ENCODE peak calls at places on chromosome 19, in eight cellular contexts. L is breast epithelium, H is HCT116, W is DND-41, X is IMR-90, I is AG04450, A is left ventricle myocardium inferior, Y is PC-3. E is an unnamed sample. For H3K27me3, the result is how much of the 10 kb centered on the place peaks cover.

GRCh38 chr19:11539495-11540365 is 1.1 kb downstream of the CNN1 start:
- DNase-seq in L (peak), H (no peak), W (no peak), X (peak), I (no peak), A (peak), Y (no peak), E (no peak)

GRCh38 chr19:4172861-4173473 is 9.4 kb downstream of the SIRT6 start:
- DNase-seq in L (no peak), H (no peak), W (peak), X (peak), I (no peak), A (peak), Y (peak), E (no peak)

GRCh38 chr19:30649934-30650614 is 277.9 kb downstream of the ZNF536 start:
- DNase-seq in L (no peak), H (peak), W (peak), X (peak), I (no peak), A (no peak), Y (peak), E (no peak)

GRCh38 chr19:15563325-15563794 is 51.7 kb upstream of the CYP4F8 start:
- DNase-seq in L (no peak), H (no peak), W (no peak), X (no peak), I (no peak), A (peak), Y (peak), E (no peak)

GRCh38 chr19:15430526-15431120 is 11.8 kb upstream of the AKAP8L start:
- DNase-seq in L (no peak), H (no peak), W (no peak), X (no peak), I (no peak), A (no peak), Y (no peak), E (no peak)

GRCh38 chr19:31980851-31981250 is 364.6 kb upstream of the ZNF507 start:
- DNase-seq in L (no peak), H (no peak), W (no peak), X (no peak), I (no peak), A (no peak), Y (no peak), E (no peak)

GRCh38 chr19:4814625-4815425 is 16.7 kb downstream of the TICAM1 start:
- DNase-seq in L (no peak), H (no peak), W (no peak), X (peak), I (peak), A (no peak), Y (no peak), E (no peak)

GRCh38 chr19:45883586-45883880 is 2.4 kb downstream of the IRF2BP1 start:
- DNase-seq in L (no peak), H (no peak), W (no peak), X (no peak), I (no peak), A (no peak), Y (no peak), E (no peak)

GRCh38 chr19:33175156-33175782 is 18.9 kb upstream of the LRP3 start:
- DNase-seq in L (no peak), H (no peak), W (no peak), X (no peak), I (no peak), A (no peak), Y (no peak), E (no peak)

GRCh38 chr19:46716672-46717033 is 261 bp downstream of the PRKD2 start:
- DNase-seq in L (no peak), H (no peak), W (no peak), X (no peak), I (no peak), A (no peak), Y (no peak), E (no peak)

GRCh38 chr19:5017235-5017634 is 48.3 kb downstream of the KDM4B start:
- DNase-seq in L (no peak), H (no peak), W (no peak), X (no peak), I (no peak), A (no peak), Y (no peak), E (no peak)

GRCh38 chr19:3284759-3285646 is 60.5 kb downstream of the CELF5 start:
- DNase-seq in L (peak), H (peak), W (peak), X (peak), I (peak), A (peak), Y (peak), E (peak)

GRCh38 chr19:46416077-46416709 is 2.8 kb upstream of the CCDC8 start:
- DNase-seq in L (peak), H (peak), W (peak), X (peak), I (peak), A (peak), Y (peak), E (peak)

GRCh38 chr19:1247747-1248453 is 483 bp upstream of the MIDN start:
- DNase-seq in L (no peak), H (no peak), W (no peak), X (peak), I (no peak), A (peak), Y (peak), E (no peak)

GRCh38 chr19:51012661-51013190 is 6.8 kb downstream of the KLK10 start:
- DNase-seq in L (no peak), H (no peak), W (no peak), X (no peak), I (no peak), A (no peak), Y (peak), E (no peak)

GRCh38 chr19:10195199-10195519 is 406 bp upstream of the DNMT1 start:
- DNase-seq in L (no peak), H (no peak), W (no peak), X (no peak), I (no peak), A (no peak), Y (no peak), E (no peak)

GRCh38 chr19:10286803-10287737 is at the start of gene ICAM4:
- DNase-seq in L (no peak), H (no peak), W (peak), X (peak), I (no peak), A (peak), Y (no peak), E (no peak)

GRCh38 chr19:6739390-6739883 is at the start of gene TRIP10:
- DNase-seq in L (peak), H (no peak), W (peak), X (peak), I (no peak), A (peak), Y (peak), E (no peak)

GRCh38 chr19:56750658-56751057 is 79.1 kb upstream of the ZNF835 start:
- DNase-seq in L (no peak), H (no peak), W (no peak), X (no peak), I (no peak), A (no peak), Y (no peak), E (no peak)

GRCh38 chr19:44597131-44597491 is 16.3 kb upstream of the IGSF23 start:
- DNase-seq in L (no peak), H (no peak), W (no peak), X (no peak), I (no peak), A (no peak), Y (no peak), E (no peak)

GRCh38 chr19:39207293-39207836 is 3.3 kb upstream of the SYCN start:
- DNase-seq in L (no peak), H (no peak), W (no peak), X (no peak), I (no peak), A (no peak), Y (no peak), E (no peak)

GRCh38 chr19:1907563-1908363 is 2.6 kb downstream of the ADAT3 start:
- DNase-seq in L (peak), H (no peak), W (no peak), X (no peak), I (no peak), A (no peak), Y (peak), E (no peak)

GRCh38 chr19:45554481-45554880 is 30.1 kb downstream of the OPA3 start:
- DNase-seq in L (no peak), H (no peak), W (no peak), X (no peak), I (no peak), A (no peak), Y (no peak), E (no peak)

GRCh38 chr19:18173054-18173571 is 500 bp upstream of the IFI30 start:
- DNase-seq in L (peak), H (no peak), W (no peak), X (no peak), I (no peak), A (peak), Y (no peak), E (no peak)

GRCh38 chr19:5590151-5590864 is 22.6 kb upstream of the TINCR start:
- DNase-seq in L (no peak), H (no peak), W (no peak), X (no peak), I (no peak), A (no peak), Y (no peak), E (no peak)

GRCh38 chr19:6092329-6093286 is 17.7 kb downstream of the RFX2 start:
- DNase-seq in L (peak), H (peak), W (no peak), X (peak), I (no peak), A (peak), Y (peak), E (peak)

GRCh38 chr19:11273288-11273687 is 11.0 kb upstream of the DOCK6 start:
- DNase-seq in L (no peak), H (no peak), W (no peak), X (no peak), I (no peak), A (no peak), Y (no peak), E (no peak)

GRCh38 chr19:5789886-5790572 is 934 bp downstream of the DUS3L start:
- DNase-seq in L (peak), H (no peak), W (no peak), X (no peak), I (no peak), A (no peak), Y (no peak), E (no peak)

GRCh38 chr19:11024259-11024658 is 63.4 kb downstream of the SMARCA4 start:
- DNase-seq in L (no peak), H (no peak), W (no peak), X (no peak), I (no peak), A (no peak), Y (no peak), E (no peak)

GRCh38 chr19:47142779-47143178 is 12.1 kb downstream of the SAE1 start:
- DNase-seq in L (no peak), H (no peak), W (no peak), X (no peak), I (no peak), A (no peak), Y (no peak), E (no peak)

GRCh38 chr19:32233885-32234284 is 111.5 kb upstream of the ZNF507 start:
- DNase-seq in L (no peak), H (no peak), W (no peak), X (no peak), I (no peak), A (no peak), Y (no peak), E (no peak)

GRCh38 chr19:29789007-29789406 is 22.8 kb upstream of the CCNE1 start:
- DNase-seq in L (no peak), H (no peak), W (no peak), X (no peak), I (no peak), A (no peak), Y (no peak), E (no peak)

GRCh38 chr19:47407417-47407774 is 11.9 kb downstream of the MEIS3 start:
- DNase-seq in L (no peak), H (no peak), W (no peak), X (no peak), I (no peak), A (no peak), Y (no peak), E (no peak)

GRCh38 chr19:19642506-19643157 is 825 bp downstream of the GMIP start:
- DNase-seq in L (no peak), H (no peak), W (peak), X (no peak), I (no peak), A (no peak), Y (peak), E (no peak)

GRCh38 chr19:534088-534487 is 2.5 kb downstream of the CDC34 start:
- DNase-seq in L (no peak), H (no peak), W (no peak), X (no peak), I (no peak), A (no peak), Y (no peak), E (no peak)

GRCh38 chr19:4368128-4368820 is 24.9 kb downstream of the MPND start:
- DNase-seq in L (no peak), H (no peak), W (no peak), X (peak), I (no peak), A (no peak), Y (no peak), E (peak)

GRCh38 chr19:48739835-48740704 is at the start of gene RASIP1:
- DNase-seq in L (no peak), H (no peak), W (no peak), X (no peak), I (no peak), A (peak), Y (no peak), E (no peak)
- H3K27me3 ChIP-seq in L (under half), H (under half), W (under half), X (under half), I (under half), A (under half), Y (under half), E (under half)

DNA sequence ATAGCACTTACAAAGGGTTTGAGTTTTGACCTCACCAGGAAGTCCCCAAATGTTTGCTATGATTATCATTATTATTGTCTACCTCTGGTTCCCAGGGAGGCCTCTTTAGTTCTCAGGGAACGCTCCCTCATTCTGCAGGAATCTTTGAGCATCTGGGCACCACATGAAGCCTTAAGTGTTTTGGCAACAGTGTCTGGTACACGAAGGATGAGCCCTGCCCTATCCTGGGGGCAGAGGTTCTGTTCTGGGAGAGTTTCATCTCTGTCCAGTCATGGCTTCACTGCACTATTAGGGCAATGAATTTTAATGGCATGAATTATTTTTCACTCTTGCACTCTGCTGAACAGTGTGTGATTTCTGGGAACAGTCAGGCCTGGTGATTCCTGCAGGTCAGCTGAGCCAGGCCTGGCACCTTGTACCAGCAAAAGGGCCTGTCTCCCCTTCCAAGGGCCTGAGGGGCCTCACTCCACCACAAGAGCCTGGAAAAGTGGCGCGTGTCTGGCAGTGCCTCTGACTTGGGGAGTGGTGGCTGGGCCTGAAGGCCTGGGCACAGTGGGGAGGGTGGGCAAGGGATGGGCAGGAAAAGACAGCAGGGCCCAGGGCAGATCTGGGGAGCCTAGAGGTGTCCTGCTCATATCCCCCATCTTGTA is 4.6 kb downstream of the FAM187B start:
- DNase-seq in L (no peak), H (no peak), W (no peak), X (no peak), I (no peak), A (no peak), Y (no peak), E (no peak)
- TF ChIP-seq CTCF in L (no peak), H (no peak), W (no peak), X (no peak), I (no peak), A (no peak), Y (no peak), E (no peak)

GRCh38 chr19:53158119-53158656 is 665 bp downstream of the ZNF347 start:
- DNase-seq in L (peak), H (no peak), W (peak), X (peak), I (no peak), A (peak), Y (peak), E (no peak)
- H3K4me3 ChIP-seq in L (peak), H (no peak), W (peak), X (peak), I (peak), A (peak), Y (peak), E (peak)

GRCh38 chr19:21584532-21584931 is 79.1 kb downstream of the ZNF429 start:
- DNase-seq in L (no peak), H (no peak), W (no peak), X (no peak), I (no peak), A (no peak), Y (no peak), E (no peak)
- H3K27me3 ChIP-seq in L (under half), H (under half), W (under half), X (under half), I (under half), A (under half), Y (under half), E (under half)

GRCh38 chr19:13761423-13761822 is 2.9 kb upstream of the MRI1 start:
- DNase-seq in L (no peak), H (no peak), W (no peak), X (no peak), I (no peak), A (no peak), Y (peak), E (no peak)
- TF ChIP-seq CTCF in L (no peak), H (no peak), W (no peak), X (no peak), I (peak), A (no peak), Y (peak), E (no peak)

GRCh38 chr19:41586064-41586463 is 10.1 kb downstream of the CEACAM21 start:
- DNase-seq in L (no peak), H (no peak), W (no peak), X (no peak), I (no peak), A (no peak), Y (no peak), E (no peak)

GRCh38 chr19:41584931-41585330 is 9.0 kb downstream of the CEACAM21 start:
- DNase-seq in L (no peak), H (no peak), W (no peak), X (no peak), I (no peak), A (no peak), Y (no peak), E (no peak)

GRCh38 chr19:41587838-41588210 is 11.9 kb downstream of the CEACAM21 start:
- DNase-seq in L (no peak), H (no peak), W (no peak), X (no peak), I (no peak), A (no peak), Y (no peak), E (no peak)

GRCh38 chr19:41587101-41587837 is 11.3 kb downstream of the CEACAM21 start:
- DNase-seq in L (no peak), H (no peak), W (no peak), X (no peak), I (no peak), A (no peak), Y (no peak), E (no peak)

DNA sequence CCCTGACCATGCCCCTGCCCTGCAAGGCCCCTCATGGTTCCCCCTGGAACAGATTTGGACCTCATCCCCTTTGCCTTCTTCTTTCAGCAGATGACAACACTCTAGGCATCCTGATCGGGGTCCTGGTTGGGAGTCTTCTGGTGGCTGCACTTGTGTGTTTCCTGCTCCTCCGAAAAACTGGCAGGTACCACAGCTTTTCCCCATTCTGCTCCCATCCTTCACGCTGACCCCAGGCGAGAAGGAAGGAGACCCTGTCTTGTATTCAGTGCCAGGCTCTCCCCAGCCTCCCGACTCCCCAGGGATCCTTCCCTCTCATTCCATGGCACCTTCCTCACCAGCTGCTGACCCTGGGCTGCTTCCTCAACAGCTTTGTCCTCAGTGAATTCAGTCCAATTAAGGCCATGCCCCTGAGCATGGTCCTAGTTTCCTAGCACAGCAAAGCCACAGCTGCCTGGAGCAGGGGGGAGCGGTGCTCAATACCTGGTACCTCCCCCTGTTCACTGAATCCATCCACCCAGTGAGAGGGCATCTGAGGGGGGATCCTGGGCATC is 8.4 kb downstream of the CEACAM21 start:
- DNase-seq in L (no peak), H (no peak), W (no peak), X (no peak), I (no peak), A (no peak), Y (no peak), E (no peak)
- H3K4me3 ChIP-seq in L (no peak), H (no peak), W (no peak), X (no peak), I (no peak), A (no peak), Y (no peak), E (no peak)